ENCODE peak calls at places on chromosomes 12 and 14, in eight cellular contexts. N, H, V, U, E, R, O and Q are unnamed samples.

GRCh38 chr14:94707494-94707893 is 62.4 kb downstream of the GSC start:
- DNase-seq in N (no peak), H (no peak), V (no peak), U (no peak), E (no peak), R (no peak), O (no peak), Q (no peak)

GRCh38 chr14:72636094-72636493 is 257.8 kb downstream of the DPF3 start:
- DNase-seq in N (no peak), H (peak), V (no peak), U (no peak), E (no peak), R (no peak), O (no peak), Q (no peak)

GRCh38 chr12:42790761-42791151 is 201.2 kb upstream of the PRICKLE1 start:
- DNase-seq in N (no peak), H (peak), V (no peak), U (no peak), E (peak), R (no peak), O (peak), Q (no peak)

GRCh38 chr14:60310086-60310684 is 61.2 kb downstream of the PPM1A start:
- DNase-seq in N (no peak), H (no peak), V (no peak), U (no peak), E (no peak), R (no peak), O (no peak), Q (no peak)

GRCh38 chr14:91288876-91289275 is 44.4 kb upstream of the GPR68 start:
- DNase-seq in N (no peak), H (no peak), V (no peak), U (no peak), E (no peak), R (no peak), O (no peak), Q (no peak)

GRCh38 chr14:31582286-31582691 is 21.1 kb downstream of the NUBPL start:
- DNase-seq in N (no peak), H (peak), V (no peak), U (no peak), E (no peak), R (no peak), O (peak), Q (no peak)

GRCh38 chr14:60648169-60648933 is 926 bp downstream of the SIX1 start:
- DNase-seq in N (no peak), H (no peak), V (no peak), U (no peak), E (peak), R (peak), O (no peak), Q (no peak)

GRCh38 chr12:54388214-54389138 is 3.9 kb upstream of the ZNF385A start:
- DNase-seq in N (no peak), H (no peak), V (no peak), U (no peak), E (no peak), R (peak), O (no peak), Q (no peak)